ENCODE peak calls at places on chromosomes 4 and X, in four cellular contexts. F is WTC11, J is HepG2, X is K562. C is an unnamed sample.

GRCh38 chr4:24262616-24263015 is 321.7 kb downstream of the DHX15 start:
- DNase-seq in F (no peak), J (no peak), X (no peak), C (no peak)

GRCh38 chr4:166670341-166670740 is 564.0 kb downstream of the SPOCK3 start:
- DNase-seq in F (no peak), J (no peak), X (no peak), C (no peak)

GRCh38 chr4:92231511-92231910 is 72.3 kb upstream of the GRID2 start:
- DNase-seq in F (no peak), J (no peak), X (no peak), C (no peak)

GRCh38 chr4:152246659-152247058 is 289.2 kb downstream of the FBXW7 start:
- DNase-seq in F (no peak), J (no peak), X (no peak), C (no peak)

GRCh38 chrX:107823456-107823855 is 2.2 kb upstream of the MID2 start:
- DNase-seq in F (no peak), J (no peak), X (no peak), C (no peak)

GRCh38 chr4:163679189-163679588 is 184.7 kb downstream of the TMA16 start:
- DNase-seq in F (no peak), J (peak; percentile 21), X (no peak), C (peak; percentile 23)

GRCh38 chr4:96194993-96195392 is 355.1 kb downstream of the PDHA2 start:
- DNase-seq in F (no peak), J (no peak), X (no peak), C (no peak)

GRCh38 chrX:39067866-39068265 is 266.6 kb downstream of the MID1IP1 start:
- DNase-seq in F (no peak), J (no peak), X (no peak), C (no peak)

GRCh38 chr4:13783800-13784411 is 156.4 kb upstream of the BOD1L1 start:
- DNase-seq in F (no peak), J (peak; percentile 57), X (no peak), C (no peak)

GRCh38 chr4:26076000-26076587 is 162.1 kb downstream of the SMIM20 start:
- DNase-seq in F (no peak), J (no peak), X (no peak), C (no peak)

GRCh38 chr4:57039345-57039744 is 60.6 kb downstream of the POLR2B start:
- DNase-seq in F (no peak), J (no peak), X (no peak), C (no peak)

GRCh38 chr4:144591401-144591800 is 54.6 kb upstream of the HHIP start:
- DNase-seq in F (no peak), J (no peak), X (no peak), C (no peak)

GRCh38 chr4:146095091-146095690 is 80.3 kb upstream of the LSM6 start:
- DNase-seq in F (peak; percentile 37), J (peak; percentile 32), X (peak; percentile 42), C (peak; percentile 31)

DNA sequence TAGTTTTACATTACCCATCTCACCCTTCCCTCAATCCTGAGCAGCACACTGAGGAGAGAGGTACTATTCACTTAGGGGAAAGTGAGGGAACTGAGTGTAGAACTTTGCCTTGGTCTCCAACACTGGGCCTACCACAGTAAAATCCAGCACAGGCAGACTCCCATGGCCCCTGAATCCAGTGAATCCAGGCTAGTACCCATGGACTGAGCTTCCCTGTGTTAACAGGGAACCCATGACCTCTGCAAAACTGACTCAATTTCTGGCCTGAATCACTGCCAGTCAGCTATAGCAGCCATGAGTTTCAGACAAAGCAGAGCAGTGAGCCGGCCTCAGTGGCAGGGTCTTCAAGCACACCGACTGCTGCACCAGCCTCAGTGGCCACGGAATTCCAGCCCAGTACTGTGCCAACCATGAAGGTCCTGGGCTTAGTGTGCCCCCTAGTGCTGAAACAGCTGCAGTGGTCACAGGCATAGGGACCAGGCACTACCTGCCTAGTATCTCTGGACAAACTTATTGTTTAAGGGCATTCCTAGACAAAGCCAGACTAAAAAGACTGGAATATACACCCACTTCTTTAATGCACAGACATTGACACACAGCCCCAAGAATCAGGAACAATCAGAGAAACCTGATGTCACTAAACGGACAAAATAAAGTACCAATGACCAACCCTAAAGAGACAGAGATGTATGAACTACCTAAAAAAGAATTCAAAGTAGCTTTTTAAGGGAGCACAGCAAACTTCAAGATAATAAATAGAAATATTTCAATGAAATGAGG is 127.4 kb upstream of the RPL34 start:
- DNase-seq in F (peak; percentile 81), J (peak; percentile 16), X (no peak), C (peak; percentile 70)
- TF ChIP-seq ELF4 in F (no peak), J (no peak), X (no peak), C (no peak)

GRCh38 chr4:67918428-67918827 is 34.6 kb upstream of the TMPRSS11D start:
- DNase-seq in F (no peak), J (no peak), X (no peak), C (no peak)
- TF ChIP-seq ELF4 in F (no peak), J (no peak), X (no peak), C (no peak)

GRCh38 chrX:41722816-41723215 is 1.2 kb upstream of the GPR82 start:
- DNase-seq in F (no peak), J (no peak), X (no peak), C (no peak)
- TF ChIP-seq ELF4 in F (no peak), J (no peak), X (no peak), C (no peak)

GRCh38 chr4:179855471-179855870 is 2387.7 kb upstream of the TENM3 start:
- DNase-seq in F (no peak), J (no peak), X (no peak), C (no peak)
- TF ChIP-seq ELF4 in F (no peak), J (no peak), X (no peak), C (no peak)

GRCh38 chrX:128106630-128107029 is 54.4 kb upstream of the ACTRT1 start:
- DNase-seq in F (peak; percentile 10), J (peak; percentile 3), X (no peak), C (peak; percentile 45)
- TF ChIP-seq ELF4 in F (no peak), J (no peak), X (no peak), C (no peak)

GRCh38 chr4:140256941-140257340 is 103.0 kb upstream of the MAML3 start:
- DNase-seq in F (no peak), J (peak; percentile 38), X (no peak), C (no peak)
- TF ChIP-seq ELF4 in F (no peak), J (no peak), X (no peak), C (no peak)

GRCh38 chrX:10254746-10255145 is 98.0 kb downstream of the CLCN4 start:
- DNase-seq in F (no peak), J (peak; percentile 2), X (no peak), C (no peak)
- TF ChIP-seq ELF4 in F (no peak), J (no peak), X (no peak), C (no peak)

GRCh38 chr4:40721730-40722171 is 28.0 kb upstream of the NSUN7 start:
- DNase-seq in F (no peak), J (peak; percentile 4), X (no peak), C (no peak)

GRCh38 chr4:40720351-40720750 is 29.4 kb upstream of the NSUN7 start:
- DNase-seq in F (no peak), J (no peak), X (no peak), C (no peak)

GRCh38 chr4:40723728-40724127 is 26.0 kb upstream of the NSUN7 start:
- DNase-seq in F (no peak), J (no peak), X (no peak), C (no peak)

GRCh38 chr4:40720931-40721330 is 28.8 kb upstream of the NSUN7 start:
- DNase-seq in F (no peak), J (no peak), X (no peak), C (no peak)

GRCh38 chr4:40722576-40723161 is 27.1 kb upstream of the NSUN7 start:
- DNase-seq in F (no peak), J (no peak), X (no peak), C (no peak)
- TF ChIP-seq ELF4 in F (no peak), J (no peak), X (no peak), C (no peak)

C was measured in HEK293T.